ENCODE peak calls at places on chromosomes 16 and 17, in ten cellular contexts. S, U, I, P, C, Y, N, L, V and O are unnamed samples.
A peak's percentile ranks its signal among the peaks of the same experiment; 100 is the strongest.

GRCh38 chr16:77840623-77841274 is 52.4 kb downstream of the VAT1L start:
- DNase-seq in N (no peak), Y (no peak), P (no peak), L (no peak), V (no peak), C (no peak), S (no peak), U (no peak), I (no peak), O (no peak)

GRCh38 chr17:51442112-51442865 is 181.9 kb downstream of the UTP18 start:
- DNase-seq in S (no peak), I (no peak), U (no peak), C (no peak), P (no peak), V (no peak), Y (no peak), N (no peak), L (no peak), O (no peak)

GRCh38 chr16:29738514-29738913 is 7.3 kb downstream of the C16orf54 start:
- DNase-seq in C (no peak), Y (no peak), P (no peak), L (no peak), N (peak; percentile 53), U (no peak), S (no peak), I (peak; percentile 76), V (no peak), O (no peak)

GRCh38 chr16:66551362-66551761 is 1.0 kb upstream of the CKLF start:
- DNase-seq in Y (peak; percentile 43), P (no peak), U (peak; percentile 36), L (peak; percentile 22), C (peak; percentile 28), N (peak; percentile 56), S (peak; percentile 26), V (peak; percentile 21), I (peak; percentile 67), O (no peak)

GRCh38 chr16:2827481-2827790 is 2.7 kb upstream of the ZG16B start:
- DNase-seq in V (no peak), I (no peak), Y (no peak), L (no peak), U (no peak), S (no peak), N (no peak), C (no peak), P (no peak), O (no peak)

GRCh38 chr16:1926223-1926718 is 8.1 kb upstream of the HS3ST6 start:
- DNase-seq in N (no peak), I (no peak), L (no peak), U (no peak), Y (no peak), S (no peak), V (no peak), P (no peak), C (no peak), O (no peak)

GRCh38 chr16:25135239-25135878 is 23.8 kb downstream of the LCMT1 start:
- DNase-seq in P (no peak), V (no peak), U (peak; percentile 31), Y (no peak), N (no peak), L (no peak), I (no peak), S (peak; percentile 26), C (no peak), O (no peak)

GRCh38 chr16:87877942-87878507 is 8.7 kb upstream of the SLC7A5 start:
- DNase-seq in P (no peak), I (no peak), V (no peak), L (no peak), U (no peak), C (no peak), S (no peak), N (no peak), Y (no peak), O (no peak)